ENCODE peak calls at places on chromosomes 2 and 18, in four cellular contexts. I is neural progenitor cell, Z is mammary epithelial cell, L is HepG2. N is an unnamed sample.

GRCh38 chr2:7077660-7078278 is 160.6 kb downstream of the RNF144A start:
- DNase-seq in I (no peak), Z (no peak), L (no peak), N (no peak)

GRCh38 chr2:43179947-43180346 is 46.5 kb downstream of the ZFP36L2 start:
- DNase-seq in I (peak; percentile 52), Z (no peak), L (no peak), N (no peak)

GRCh38 chr18:26656401-26656943 is 108.1 kb upstream of the KCTD1 start:
- DNase-seq in I (peak; percentile 56), Z (no peak), L (no peak), N (no peak)

GRCh38 chr2:236408786-236409185 is 144.6 kb upstream of the ASB18 start:
- DNase-seq in I (no peak), Z (no peak), L (no peak), N (no peak)

GRCh38 chr18:9613550-9614400 is 584 bp downstream of the PPP4R1 start:
- DNase-seq in I (peak; percentile 76), Z (peak; percentile 65), L (peak; percentile 39), N (peak; percentile 76)

GRCh38 chr2:171792922-171793580 is 101.0 kb downstream of the SLC25A12 start:
- DNase-seq in I (peak; percentile 54), Z (no peak), L (no peak), N (no peak)

GRCh38 chr2:15992457-15993231 is 52.3 kb downstream of the MYCN start:
- DNase-seq in I (no peak), Z (no peak), L (no peak), N (no peak)

GRCh38 chr2:163736433-163737168 is 793 bp upstream of the FIGN start:
- DNase-seq in I (peak; percentile 92), Z (peak; percentile 22), L (peak; percentile 58), N (peak; percentile 72)

GRCh38 chr2:107721178-107721577 is 105.5 kb upstream of the RGPD4 start:
- DNase-seq in I (no peak), Z (peak; percentile 18), L (no peak), N (no peak)

GRCh38 chr2:236781933-236782788 is 212.5 kb downstream of the ACKR3 start:
- DNase-seq in I (peak; percentile 39), Z (no peak), L (no peak), N (no peak)

GRCh38 chr2:212711851-212712250 is 173.2 kb upstream of the ERBB4 start:
- DNase-seq in I (no peak), Z (peak; percentile 79), L (no peak), N (peak; percentile 76)

GRCh38 chr2:229370484-229370883 is 99.4 kb upstream of the PID1 start:
- DNase-seq in I (no peak), Z (no peak), L (no peak), N (no peak)

GRCh38 chr2:96685285-96685591 is 42.7 kb downstream of the FER1L5 start:
- DNase-seq in I (no peak), Z (no peak), L (no peak), N (no peak)

GRCh38 chr18:62939925-62940324 is 224.6 kb downstream of the PHLPP1 start:
- DNase-seq in I (no peak), Z (no peak), L (no peak), N (no peak)

GRCh38 chr2:96134421-96134820 is 3.9 kb downstream of the ASTL start:
- DNase-seq in I (no peak), Z (no peak), L (no peak), N (no peak)

GRCh38 chr2:24894750-24895149 is 25.3 kb downstream of the ADCY3 start:
- DNase-seq in I (no peak), Z (no peak), L (no peak), N (no peak)

GRCh38 chr2:20339012-20339411 is 11.6 kb downstream of the PUM2 start:
- DNase-seq in I (no peak), Z (no peak), L (no peak), N (no peak)

GRCh38 chr2:239769574-239770145 is 255.5 kb downstream of the NDUFA10 start:
- DNase-seq in I (no peak), Z (no peak), L (no peak), N (no peak)

GRCh38 chr2:208183937-208184336 is 5.9 kb downstream of the C2orf80 start:
- DNase-seq in I (peak; percentile 24), Z (no peak), L (no peak), N (peak; percentile 5)

GRCh38 chr2:236576053-236576452 is 6.4 kb downstream of the ACKR3 start:
- DNase-seq in I (peak; percentile 85), Z (no peak), L (no peak), N (no peak)

GRCh38 chr18:34659579-34660517 is 50.2 kb upstream of the DTNA start:
- DNase-seq in I (peak; percentile 75), Z (peak; percentile 81), L (peak; percentile 84), N (peak; percentile 96)

GRCh38 chr2:39107156-39107555 is 13.7 kb downstream of the SOS1 start:
- DNase-seq in I (peak; percentile 55), Z (peak; percentile 19), L (no peak), N (peak; percentile 32)

DNA sequence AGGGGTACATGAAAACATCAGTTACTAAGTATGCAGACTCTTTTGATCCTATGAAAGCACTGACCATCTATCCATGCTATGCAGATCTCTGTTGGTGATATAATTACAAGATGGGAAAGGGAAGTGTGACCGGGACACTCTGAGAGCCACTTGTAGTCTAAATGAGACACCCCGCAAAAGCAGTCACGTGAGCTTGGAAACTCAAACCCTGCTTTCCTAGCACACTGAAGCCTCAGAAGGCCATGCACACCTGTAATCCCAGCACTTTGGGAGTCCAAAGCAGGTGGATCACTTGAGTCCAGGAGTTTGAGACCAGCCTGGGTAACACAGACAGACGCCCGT is 137.5 kb downstream of the INO80D start:
- DNase-seq in I (no peak), Z (no peak), L (no peak), N (no peak)
- H3K4me1 ChIP-seq in I (no peaks in the 10 kb centered on the region), Z (no peaks in the 10 kb centered on the region), L (peaks cover 71% of the 10 kb centered on the region), N (peaks cover 12% of the 10 kb centered on the region)

GRCh38 chr2:73890301-73891092 is 2.3 kb upstream of the ACTG2 start:
- DNase-seq in I (no peak), Z (no peak), L (peak; percentile 19), N (no peak)

GRCh38 chr2:73888388-73888787 is 4.4 kb upstream of the ACTG2 start:
- DNase-seq in I (no peak), Z (no peak), L (no peak), N (no peak)

GRCh38 chr2:73886357-73886756 is 6.5 kb upstream of the ACTG2 start:
- DNase-seq in I (no peak), Z (no peak), L (no peak), N (no peak)

GRCh38 chr2:73891276-73891901 is 1.4 kb upstream of the ACTG2 start:
- DNase-seq in I (no peak), Z (no peak), L (no peak), N (no peak)

GRCh38 chr2:73885406-73885805 is 7.4 kb upstream of the ACTG2 start:
- DNase-seq in I (no peak), Z (no peak), L (no peak), N (peak; percentile 42)
- H3K9ac ChIP-seq in I (no peak overlapping the region), Z (no peak overlapping the region), L (no peak overlapping the region), N (no peak overlapping the region)

GRCh38 chr2:54579682-54580349 is 123.7 kb downstream of the SPTBN1 start:
- DNase-seq in I (no peak), Z (no peak), L (peak; percentile 97), N (no peak)
- H3K4me3 ChIP-seq in I (no peak overlapping the region), Z (no peak overlapping the region), L (peak overlapping the region; percentile 51), N (no peak overlapping the region)

GRCh38 chr2:144474017-144474416 is 45.9 kb downstream of the ZEB2 start:
- DNase-seq in I (no peak), Z (no peak), L (no peak), N (no peak)
- H3K4me1 ChIP-seq in I (peaks cover 63% of the 10 kb centered on the region), Z (peaks cover 1% of the 10 kb centered on the region), L (no peaks in the 10 kb centered on the region), N (peaks cover 53% of the 10 kb centered on the region)

DNA sequence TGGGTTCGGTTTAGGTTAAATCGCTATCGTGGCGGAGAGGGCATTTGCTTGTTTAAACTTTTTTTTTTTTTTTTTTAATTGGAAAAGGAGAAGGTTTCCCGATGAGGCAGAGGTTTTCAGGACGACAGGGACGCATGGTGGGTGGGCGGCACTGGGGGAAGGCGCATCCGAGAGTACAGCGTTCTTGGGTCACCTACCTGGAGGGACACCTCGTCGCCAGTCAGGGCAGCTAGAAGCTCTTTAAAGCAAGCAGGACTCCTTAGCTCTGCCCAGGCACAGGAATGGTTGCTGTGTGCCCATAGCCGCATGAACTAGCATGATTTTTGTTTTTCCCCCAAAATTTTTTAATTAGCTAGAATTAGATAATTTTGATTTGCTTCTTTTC is 444 bp downstream of the LDLRAD4 start:
- DNase-seq in I (peak; percentile 29), Z (no peak), L (no peak), N (no peak)
- H3K9ac ChIP-seq in I (no peak overlapping the region), Z (no peak overlapping the region), L (peak overlapping the region; percentile 72), N (no peak overlapping the region)

GRCh38 chr18:72868666-72869661 is 1.2 kb upstream of the NETO1 start:
- DNase-seq in I (peak; percentile 42), Z (no peak), L (no peak), N (peak; percentile 61)

GRCh38 chr18:72866572-72866900 is 1.3 kb downstream of the NETO1 start:
- DNase-seq in I (no peak), Z (peak; percentile 21), L (no peak), N (peak; percentile 15)

GRCh38 chr18:72869786-72870185 is 2.0 kb upstream of the NETO1 start:
- DNase-seq in I (peak; percentile 50), Z (no peak), L (no peak), N (no peak)

GRCh38 chr18:72866901-72867701 is 686 bp downstream of the NETO1 start:
- DNase-seq in I (peak; percentile 63), Z (peak; percentile 41), L (no peak), N (peak; percentile 61)

GRCh38 chr18:72867721-72868665 is at the start of gene NETO1:
- DNase-seq in I (peak; percentile 69), Z (peak; percentile 35), L (no peak), N (peak; percentile 64)
- H3K4me3 ChIP-seq in I (peak within 1 kb of the TSS; percentile 63), Z (peak within 1 kb of the TSS; percentile 44), L (no peak within 1 kb of the TSS), N (no peak within 1 kb of the TSS)